ENCODE peak calls at places on chromosomes 12 and 14, in six cellular contexts. K is gastrocnemius medialis, F is mesothelial cell of epicardium, Y is AG08395, Q is AG09309, S is ELR. D is an unnamed sample.

GRCh38 chr12:29309320-29309902 is 71.6 kb downstream of the ERGIC2 start:
- DNase-seq in S (peak; percentile 49), Y (peak; percentile 18), F (no peak), K (no peak), Q (no peak), D (no peak)

GRCh38 chr14:52824479-52824878 is 33.1 kb upstream of the GNPNAT1 start:
- DNase-seq in Q (no peak), F (no peak), K (no peak), Y (no peak), S (peak; percentile 43), D (no peak)

GRCh38 chr14:65949711-65950516 is 536.3 kb upstream of the CCDC196 start:
- DNase-seq in Q (no peak), K (peak; percentile 13), F (no peak), S (peak; percentile 28), Y (peak; percentile 15), D (no peak)

GRCh38 chr12:52884526-52885293 is 20.2 kb downstream of the KRT8 start:
- DNase-seq in S (peak; percentile 69), Y (peak; percentile 83), Q (no peak), F (peak; percentile 94), K (peak; percentile 31), D (peak; percentile 64)

GRCh38 chr12:66803972-66804371 is 125.1 kb upstream of the GRIP1 start:
- DNase-seq in S (no peak), K (no peak), Y (no peak), F (no peak), Q (no peak), D (no peak)

GRCh38 chr14:77862154-77862783 is 62.4 kb downstream of the ADCK1 start:
- DNase-seq in Y (peak; percentile 78), K (peak; percentile 23), Q (no peak), S (peak; percentile 65), F (peak; percentile 92), D (peak; percentile 35)

GRCh38 chr12:107360033-107360432 is 266.7 kb upstream of the CRY1 start:
- DNase-seq in S (no peak), K (no peak), F (no peak), Q (no peak), Y (no peak), D (no peak)

GRCh38 chr12:93786669-93787397 is 109.7 kb downstream of the CRADD start:
- DNase-seq in Q (no peak), F (no peak), K (no peak), Y (no peak), S (peak; percentile 80), D (no peak)

GRCh38 chr12:55736780-55737580 is 5.9 kb upstream of the GDF11 start:
- DNase-seq in F (peak; percentile 57), S (peak; percentile 78), Q (no peak), Y (peak; percentile 64), K (no peak), D (no peak)

GRCh38 chr12:107512391-107512790 is 173.2 kb upstream of the PWP1 start:
- DNase-seq in F (no peak), Y (peak; percentile 20), S (no peak), Q (no peak), K (no peak), D (no peak)

GRCh38 chr12:125652689-125653088 is 587.5 kb downstream of the AACS start:
- DNase-seq in K (no peak), Y (no peak), F (no peak), S (no peak), Q (no peak), D (no peak)

GRCh38 chr14:96320605-96321004 is 42.5 kb downstream of the ATG2B start:
- DNase-seq in K (no peak), Y (no peak), S (no peak), F (no peak), Q (no peak), D (no peak)

GRCh38 chr12:69583203-69583602 is 2.1 kb upstream of the CCT2 start:
- DNase-seq in Y (peak; percentile 4), K (no peak), F (no peak), S (peak; percentile 55), Q (no peak), D (no peak)

GRCh38 chr12:73186272-73186671 is 914.1 kb downstream of the TRHDE start:
- DNase-seq in F (no peak), K (no peak), S (no peak), Q (no peak), Y (no peak), D (no peak)

GRCh38 chr12:96419576-96420254 is 19.5 kb upstream of the CDK17 start:
- DNase-seq in F (no peak), K (no peak), Q (no peak), S (no peak), Y (no peak), D (no peak)

GRCh38 chr12:70733385-70733784 is 96.2 kb upstream of the PTPRB start:
- DNase-seq in S (peak; percentile 78), F (no peak), Y (peak; percentile 77), Q (peak; percentile 21), K (no peak), D (peak; percentile 44)

GRCh38 chr14:21133896-21134295 is 22.0 kb downstream of the OR5AU1 start:
- DNase-seq in Y (no peak), F (no peak), K (no peak), S (no peak), Q (no peak), D (no peak)